ENCODE peak calls at places on chromosomes 5 and 9, in five cellular contexts. U, R, K, P and Y are unnamed samples.

GRCh38 chr9:91302831-91303230 is 58.9 kb downstream of the AUH start:
- DNase-seq in U (no peak), R (no peak), K (peak), P (peak), Y (no peak)

GRCh38 chr5:4230531-4230904 is 634.9 kb downstream of the IRX1 start:
- DNase-seq in U (no peak), R (no peak), K (no peak), P (no peak), Y (no peak)

GRCh38 chr5:3787604-3788003 is 192.0 kb downstream of the IRX1 start:
- DNase-seq in U (no peak), R (no peak), K (no peak), P (no peak), Y (no peak)

GRCh38 chr9:137441935-137442321 is 771 bp upstream of the ENTPD8 start:
- DNase-seq in U (no peak), R (no peak), K (no peak), P (no peak), Y (no peak)

GRCh38 chr9:77442436-77442835 is 205.7 kb downstream of the GNA14 start:
- DNase-seq in U (no peak), R (no peak), K (no peak), P (no peak), Y (no peak)

GRCh38 chr9:80649001-80649420 is 1040.3 kb downstream of the TLE1 start:
- DNase-seq in U (peak), R (no peak), K (peak), P (peak), Y (peak)

GRCh38 chr5:143403357-143403606 is 204 bp downstream of the NR3C1 start:
- DNase-seq in U (no peak), R (no peak), K (no peak), P (no peak), Y (peak)

GRCh38 chr9:17839744-17840143 is 260.9 kb downstream of the SH3GL2 start:
- DNase-seq in U (no peak), R (no peak), K (no peak), P (no peak), Y (no peak)

GRCh38 chr9:2657427-2657826 is 35.8 kb downstream of the VLDLR start:
- DNase-seq in U (no peak), R (no peak), K (no peak), P (no peak), Y (no peak)

GRCh38 chr9:101388507-101388993 is 3.7 kb upstream of the BAAT start:
- DNase-seq in U (no peak), R (no peak), K (no peak), P (no peak), Y (no peak)

GRCh38 chr9:70049236-70049635 is 5.6 kb downstream of the MAMDC2 start:
- DNase-seq in U (peak), R (no peak), K (peak), P (peak), Y (no peak)

GRCh38 chr9:5557606-5558587 is 47.6 kb downstream of the PDCD1LG2 start:
- DNase-seq in U (no peak), R (peak), K (peak), P (no peak), Y (no peak)

GRCh38 chr9:22232971-22233370 is 213.7 kb upstream of the DMRTA1 start:
- DNase-seq in U (no peak), R (no peak), K (no peak), P (no peak), Y (no peak)

GRCh38 chr9:124202447-124202971 is 55.2 kb upstream of the NEK6 start:
- DNase-seq in U (peak), R (peak), K (no peak), P (peak), Y (no peak)

GRCh38 chr9:95127249-95128176 is 190.0 kb downstream of the FANCC start:
- DNase-seq in U (peak), R (peak), K (peak), P (peak), Y (peak)

GRCh38 chr9:68546596-68547390 is 6.1 kb upstream of the TMEM252 start:
- DNase-seq in U (no peak), R (peak), K (no peak), P (no peak), Y (no peak)

GRCh38 chr9:72292874-72293607 is 72.0 kb downstream of the ZFAND5 start:
- DNase-seq in U (no peak), R (no peak), K (peak), P (peak), Y (no peak)

GRCh38 chr9:13758876-13759275 is 479.4 kb upstream of the MPDZ start:
- DNase-seq in U (no peak), R (no peak), K (no peak), P (no peak), Y (no peak)

GRCh38 chr5:6740586-6741150 is 27.4 kb downstream of the TENT4A start:
- DNase-seq in U (peak), R (no peak), K (no peak), P (no peak), Y (no peak)
- TF ChIP-seq CTCF in U (no peak), R (no peak), K (no peak), P (no peak), Y (no peak)

GRCh38 chr9:19229725-19230355 is 653 bp upstream of the DENND4C start:
- DNase-seq in U (peak), R (no peak), K (no peak), P (no peak), Y (peak)

GRCh38 chr9:19232117-19232829 is 1.8 kb downstream of the DENND4C start:
- DNase-seq in U (no peak), R (no peak), K (peak), P (peak), Y (no peak)

GRCh38 chr9:19232830-19233194 is 2.3 kb downstream of the DENND4C start:
- DNase-seq in U (no peak), R (peak), K (peak), P (peak), Y (no peak)

GRCh38 chr9:19231126-19232035 is 888 bp downstream of the DENND4C start:
- DNase-seq in U (no peak), R (peak), K (peak), P (peak), Y (no peak)

GRCh38 chr9:19230356-19231125 is at the start of gene DENND4C:
- DNase-seq in U (peak), R (peak), K (peak), P (peak), Y (peak)
- TF ChIP-seq CTCF in U (no peak), R (peak), K (no peak), P (peak), Y (no peak)

GRCh38 chr5:77360969-77361368 is 131.1 kb downstream of the WDR41 start:
- DNase-seq in U (no peak), R (no peak), K (no peak), P (no peak), Y (no peak)

GRCh38 chr5:77369566-77369965 is 122.5 kb downstream of the WDR41 start:
- DNase-seq in U (peak), R (no peak), K (no peak), P (no peak), Y (no peak)

GRCh38 chr5:77368367-77368766 is 123.7 kb downstream of the WDR41 start:
- DNase-seq in U (no peak), R (no peak), K (no peak), P (no peak), Y (no peak)

GRCh38 chr5:77367733-77368132 is 124.4 kb downstream of the WDR41 start:
- DNase-seq in U (peak), R (no peak), K (no peak), P (peak), Y (no peak)

DNA sequence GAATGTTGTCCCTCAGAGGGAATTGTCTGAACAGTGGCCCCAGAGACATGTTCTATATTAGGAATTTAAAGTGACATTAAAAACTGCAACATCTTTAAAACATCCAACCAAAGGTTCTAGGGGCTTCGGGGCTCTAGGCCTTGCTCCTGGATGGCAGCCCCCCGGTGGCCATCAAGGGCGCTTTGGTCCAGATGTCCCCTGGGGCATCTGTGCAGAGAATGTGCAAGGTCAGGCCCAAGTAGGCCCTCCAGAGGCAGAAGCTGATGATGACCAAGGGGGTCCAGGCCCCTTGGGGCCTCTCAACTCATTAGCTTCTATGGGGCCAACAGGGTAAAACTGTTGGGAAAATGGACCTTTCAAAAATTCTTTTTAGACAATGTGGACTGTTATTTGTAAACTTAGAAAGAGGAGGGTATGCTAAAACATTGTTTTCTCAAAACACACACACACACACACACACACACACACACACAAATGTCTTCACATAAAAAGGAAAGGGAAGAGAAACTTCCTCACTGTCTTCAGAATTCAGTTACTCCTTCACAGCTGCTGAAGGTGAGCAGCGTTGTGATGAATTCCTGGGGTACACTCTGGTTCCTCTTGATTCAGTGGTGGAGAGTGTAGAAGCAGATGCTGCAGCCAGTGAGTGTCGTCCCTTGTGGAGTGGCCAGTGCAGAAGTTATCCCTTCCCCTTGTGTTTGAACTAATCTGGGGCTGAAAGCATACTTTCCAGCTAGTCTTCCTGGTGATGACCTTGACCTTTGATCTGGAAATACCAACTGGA is 125.2 kb downstream of the WDR41 start:
- DNase-seq in U (no peak), R (no peak), K (no peak), P (no peak), Y (no peak)
- TF ChIP-seq CTCF in U (no peak), R (no peak), K (no peak), P (no peak), Y (no peak)

GRCh38 chr5:108345541-108346171 is 36.2 kb downstream of the FBXL17 start:
- DNase-seq in U (no peak), R (peak), K (peak), P (peak), Y (no peak)
- TF ChIP-seq CTCF in U (peak), R (peak), K (peak), P (peak), Y (no peak)

GRCh38 chr9:38000332-38000731 is 68.7 kb downstream of the SHB start:
- DNase-seq in U (no peak), R (no peak), K (no peak), P (no peak), Y (no peak)
- TF ChIP-seq CTCF in U (no peak), R (no peak), K (no peak), P (no peak), Y (no peak)